ENCODE peak calls at places on chromosomes 6 and 20, in eight cellular contexts. Y, Q, W, S, H, F, N and E are unnamed samples.

GRCh38 chr20:44137210-44137781 is 49.7 kb downstream of the JPH2 start:
- DNase-seq in Y (no peak), Q (no peak), W (no peak), S (peak; percentile 83), H (no peak), F (peak; percentile 50), N (no peak), E (no peak)

GRCh38 chr20:19277381-19277780 is 64.9 kb downstream of the SLC24A3 start:
- DNase-seq in Y (no peak), Q (no peak), W (no peak), S (no peak), H (no peak), F (no peak), N (no peak), E (no peak)

GRCh38 chr6:130425532-130425931 is 59.7 kb downstream of the TMEM200A start:
- DNase-seq in Y (no peak), Q (no peak), W (no peak), S (no peak), H (no peak), F (no peak), N (no peak), E (no peak)

GRCh38 chr6:11277275-11278206 is 45.1 kb upstream of the NEDD9 start:
- DNase-seq in Y (peak; percentile 79), Q (peak; percentile 81), W (no peak), S (no peak), H (no peak), F (peak; percentile 30), N (peak; percentile 73), E (peak; percentile 14)

GRCh38 chr6:9540534-9541126 is 874.2 kb downstream of the TFAP2A start:
- DNase-seq in Y (peak; percentile 10), Q (no peak), W (no peak), S (no peak), H (no peak), F (no peak), N (peak; percentile 72), E (no peak)

GRCh38 chr20:60967431-60968316 is 284.4 kb upstream of the CDH4 start:
- DNase-seq in Y (no peak), Q (no peak), W (no peak), S (no peak), H (no peak), F (no peak), N (no peak), E (no peak)

GRCh38 chr20:50333856-50334255 is 143.2 kb downstream of the CEBPB start:
- DNase-seq in Y (peak; percentile 93), Q (peak; percentile 77), W (no peak), S (peak; percentile 68), H (no peak), F (no peak), N (peak; percentile 95), E (peak; percentile 79)

GRCh38 chr6:28884423-28885148 is 39.2 kb downstream of the TRIM27 start:
- DNase-seq in Y (no peak), Q (no peak), W (peak; percentile 68), S (no peak), H (peak; percentile 69), F (no peak), N (no peak), E (no peak)

GRCh38 chr6:132952998-132953397 is 138.6 kb downstream of the RPS12 start:
- DNase-seq in Y (no peak), Q (no peak), W (no peak), S (no peak), H (no peak), F (no peak), N (no peak), E (no peak)

GRCh38 chr6:13420269-13420668 is 67.1 kb downstream of the GFOD1 start:
- DNase-seq in Y (no peak), Q (no peak), W (no peak), S (no peak), H (no peak), F (no peak), N (no peak), E (no peak)

GRCh38 chr6:106422551-106422950 is 62.0 kb downstream of the CRYBG1 start:
- DNase-seq in Y (no peak), Q (no peak), W (no peak), S (no peak), H (no peak), F (no peak), N (no peak), E (no peak)

GRCh38 chr20:55159230-55159629 is 683.8 kb downstream of the DOK5 start:
- DNase-seq in Y (no peak), Q (no peak), W (no peak), S (no peak), H (no peak), F (no peak), N (no peak), E (no peak)

GRCh38 chr6:165842291-165842936 is 179.4 kb upstream of the PDE10A start:
- DNase-seq in Y (no peak), Q (no peak), W (no peak), S (no peak), H (no peak), F (no peak), N (no peak), E (no peak)

GRCh38 chr6:7541175-7542064 is at the start of gene DSP:
- DNase-seq in Y (peak; percentile 86), Q (no peak), W (no peak), S (no peak), H (no peak), F (peak; percentile 53), N (peak; percentile 93), E (no peak)

DNA sequence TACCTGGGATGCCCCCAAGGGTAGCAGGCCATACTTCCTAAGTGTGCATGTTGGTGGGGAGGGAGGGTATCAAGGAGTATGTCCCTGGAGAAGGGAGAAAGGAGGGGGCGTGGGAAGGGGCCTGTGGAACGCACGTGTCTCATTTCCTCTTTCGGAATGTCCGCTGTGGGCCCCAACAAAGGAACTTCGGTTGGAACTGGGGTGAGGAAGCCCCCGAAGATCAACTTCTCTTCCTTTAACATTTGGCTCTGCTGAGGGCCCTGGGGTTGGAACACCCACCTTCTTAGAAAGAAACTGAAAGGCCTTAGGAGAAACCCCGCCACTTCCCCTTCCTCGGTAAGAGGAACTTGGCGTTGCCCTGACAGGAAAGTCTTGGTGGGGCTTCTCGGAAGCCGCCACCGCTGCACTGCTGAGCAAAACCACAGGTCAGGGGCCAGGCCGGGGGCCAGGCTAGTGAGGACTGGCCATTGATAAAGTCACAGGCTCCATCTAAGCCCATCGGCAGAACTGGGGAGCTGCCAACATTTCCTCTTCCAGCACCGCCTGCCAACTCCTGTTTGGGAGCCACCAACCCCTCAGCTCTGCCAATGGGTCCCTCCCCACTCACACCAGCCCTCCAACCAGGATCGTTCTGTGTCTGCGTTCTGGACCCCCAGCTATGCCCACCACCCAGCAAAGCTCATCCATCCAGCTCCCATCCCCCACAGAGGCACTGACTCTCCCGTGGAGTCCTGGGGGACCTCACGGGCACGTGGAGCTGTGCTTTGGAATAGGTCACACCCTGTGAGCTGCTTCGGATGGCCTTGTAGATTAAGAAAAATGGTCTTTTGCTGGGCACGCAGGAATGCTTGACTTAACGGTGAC is 44.8 kb downstream of the FGD2 start:
- DNase-seq in Y (no peak), Q (no peak), W (peak; percentile 15), S (peak; percentile 74), H (peak; percentile 63), F (peak; percentile 75), N (no peak), E (no peak)
- H3K27ac ChIP-seq in Y (no peak overlapping the region), Q (peak overlapping the region; percentile 96), W (peak overlapping the region; percentile 79), S (no peak overlapping the region), H (peak overlapping the region; percentile 59), F (peak overlapping the region; percentile 57), N (no peak overlapping the region), E (no peak overlapping the region)

GRCh38 chr6:38136547-38136946 is 317.0 kb downstream of the ZFAND3 start:
- DNase-seq in Y (peak; percentile 55), Q (no peak), W (no peak), S (no peak), H (no peak), F (no peak), N (no peak), E (no peak)
- H3K27ac ChIP-seq in Y (no peak overlapping the region), Q (no peak overlapping the region), W (no peak overlapping the region), S (no peak overlapping the region), H (no peak overlapping the region), F (no peak overlapping the region), N (no peak overlapping the region), E (no peak overlapping the region)

DNA sequence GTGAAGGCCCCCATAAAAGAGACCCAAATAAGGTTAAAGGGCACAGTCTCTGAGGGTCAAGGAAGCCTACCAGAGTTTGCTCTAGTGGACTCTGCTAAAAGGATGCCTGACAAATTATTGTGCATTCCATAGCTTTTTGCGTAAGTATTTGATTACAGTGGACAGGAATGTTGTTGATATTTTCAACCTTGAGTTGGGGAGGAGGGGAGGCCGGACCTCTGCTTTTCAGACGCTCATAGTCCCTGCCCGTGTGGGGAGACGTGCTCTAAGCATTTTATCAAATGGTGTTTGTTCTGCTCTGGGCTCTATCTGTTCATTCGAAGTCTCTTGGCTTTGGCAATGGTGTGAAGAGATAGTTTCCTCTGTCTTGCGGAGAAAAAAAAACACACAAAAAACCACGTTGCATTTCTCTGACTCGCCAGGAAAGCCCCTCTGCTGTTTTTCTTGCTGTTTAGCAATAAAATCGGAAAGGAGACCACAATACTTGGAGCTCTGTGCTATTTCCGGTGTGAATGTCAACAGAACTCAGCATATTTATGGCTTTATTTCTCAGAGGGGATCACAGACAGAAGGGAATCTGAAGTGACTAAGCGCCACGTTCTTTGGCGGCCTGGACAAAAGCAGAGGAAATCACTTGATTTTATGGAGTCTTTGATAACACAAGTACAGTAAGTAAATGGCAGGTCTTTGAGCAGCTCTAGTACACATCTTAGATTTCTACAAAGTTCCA is 159.8 kb downstream of the ZFP64 start:
- DNase-seq in Y (peak; percentile 90), Q (no peak), W (no peak), S (no peak), H (peak; percentile 18), F (no peak), N (no peak), E (no peak)
- H3K27ac ChIP-seq in Y (peak overlapping the region; percentile 89), Q (no peak overlapping the region), W (no peak overlapping the region), S (no peak overlapping the region), H (no peak overlapping the region), F (no peak overlapping the region), N (no peak overlapping the region), E (no peak overlapping the region)

GRCh38 chr20:14707865-14708574 is 370.6 kb upstream of the FLRT3 start:
- DNase-seq in Y (no peak), Q (no peak), W (no peak), S (no peak), H (no peak), F (no peak), N (no peak), E (no peak)

GRCh38 chr20:14712302-14712739 is 374.9 kb upstream of the FLRT3 start:
- DNase-seq in Y (no peak), Q (peak; percentile 97), W (no peak), S (no peak), H (no peak), F (no peak), N (peak; percentile 82), E (peak; percentile 89)

GRCh38 chr20:14709439-14709838 is 372.0 kb upstream of the FLRT3 start:
- DNase-seq in Y (no peak), Q (no peak), W (no peak), S (no peak), H (no peak), F (no peak), N (no peak), E (no peak)

GRCh38 chr20:14711681-14712080 is 374.3 kb upstream of the FLRT3 start:
- DNase-seq in Y (no peak), Q (no peak), W (no peak), S (no peak), H (no peak), F (no peak), N (no peak), E (no peak)

DNA sequence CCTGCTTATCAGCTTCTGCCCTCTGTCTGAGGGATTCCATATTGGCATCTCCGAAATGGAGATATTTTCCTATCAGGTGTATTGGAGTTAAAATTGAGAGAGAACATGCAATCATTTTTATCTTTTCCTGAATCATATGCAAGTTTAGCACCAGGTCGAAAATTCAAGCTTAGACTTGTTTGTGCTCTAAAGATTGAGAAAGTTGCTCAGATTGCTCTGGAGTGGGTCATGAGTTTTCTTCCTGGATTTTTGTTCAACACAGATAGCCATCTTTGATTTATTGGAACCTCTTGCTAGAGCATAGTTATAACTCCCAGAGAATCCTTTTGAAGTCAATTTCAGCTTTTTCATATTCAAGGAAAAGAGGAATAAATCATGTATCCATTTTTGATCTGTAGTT is 373.5 kb upstream of the FLRT3 start:
- DNase-seq in Y (no peak), Q (peak; percentile 54), W (no peak), S (no peak), H (no peak), F (no peak), N (peak; percentile 65), E (no peak)
- H3K27ac ChIP-seq in Y (no peak overlapping the region), Q (peak overlapping the region; percentile 22), W (no peak overlapping the region), S (no peak overlapping the region), H (no peak overlapping the region), F (no peak overlapping the region), N (peak overlapping the region; percentile 36), E (peak overlapping the region; percentile 76)